ENCODE peak calls at places on chromosomes 4 and X, in ten cellular contexts. C is NCI-H1436; E is iPS DF 6.9; J is HEK293T; Q is mucosa of gallbladder; Y is stimulated activated CD4-positive, alpha-beta T cell treated with anti-CD3 and anti-CD28 coated beads, Interleukin-1b, Interleukin-23, amount 100 ng/mL, for 24 hours; O is hypothalamus; X is A673; B is GM23248; U is H7. D is an unnamed sample.

GRCh38 chr4:138200236-138200590 is 41.9 kb downstream of the SLC7A11 start:
- DNase-seq in E (no peak), C (no peak), U (no peak), Y (no peak), J (no peak), B (no peak), Q (no peak), O (no peak), X (no peak), D (no peak)

GRCh38 chrX:7067266-7067665 is 80.2 kb upstream of the STS start:
- DNase-seq in O (no peak), Q (no peak), U (no peak), X (no peak), Y (no peak), E (no peak), C (no peak), B (no peak), J (no peak), D (no peak)

GRCh38 chr4:160319221-160319867 is 1216.5 kb downstream of the RAPGEF2 start:
- DNase-seq in O (no peak), E (no peak), Q (no peak), J (peak), X (peak), B (no peak), Y (no peak), U (no peak), C (no peak), D (peak)

GRCh38 chrX:312621-313331 is 5.8 kb downstream of the GTPBP6 start:
- DNase-seq in B (no peak), U (no peak), Y (no peak), Q (no peak), J (no peak), X (no peak), E (no peak), C (no peak), O (no peak), D (no peak)

GRCh38 chr4:66372706-66373105 is 702.4 kb upstream of the EPHA5 start:
- DNase-seq in Y (no peak), X (no peak), U (no peak), C (no peak), Q (no peak), O (no peak), J (no peak), E (no peak), B (no peak), D (no peak)

GRCh38 chrX:23503835-23504539 is 163.3 kb upstream of the PRDX4 start:
- DNase-seq in E (no peak), O (no peak), Q (peak), J (no peak), Y (no peak), B (peak), U (peak), C (no peak), X (no peak), D (peak)

GRCh38 chrX:154804564-154804956 is 725 bp downstream of the MPP1 start:
- DNase-seq in X (no peak), U (no peak), Q (no peak), J (no peak), B (no peak), E (no peak), O (no peak), Y (no peak), C (no peak), D (no peak)

GRCh38 chr4:31383767-31384166 is 663.6 kb downstream of the PCDH7 start:
- DNase-seq in C (no peak), X (no peak), Q (no peak), U (no peak), J (no peak), B (no peak), E (no peak), O (no peak), Y (no peak), D (no peak)

GRCh38 chr4:30962949-30963348 is 242.8 kb downstream of the PCDH7 start:
- DNase-seq in C (no peak), E (no peak), O (no peak), X (peak), Q (peak), B (no peak), J (no peak), Y (no peak), U (no peak), D (no peak)

GRCh38 chr4:155322782-155323181 is 54.0 kb downstream of the MAP9 start:
- DNase-seq in E (no peak), X (no peak), J (no peak), C (no peak), Q (no peak), O (no peak), B (no peak), U (no peak), Y (no peak), D (no peak)

GRCh38 chr4:103718993-103719319 is 829 bp downstream of the TACR3 start:
- DNase-seq in C (no peak), O (no peak), Q (peak), B (no peak), X (no peak), E (no peak), J (no peak), U (peak), Y (no peak), D (peak)

GRCh38 chr4:143023519-143023918 is 161.2 kb upstream of the USP38 start:
- DNase-seq in C (no peak), Q (no peak), U (no peak), E (no peak), O (no peak), J (no peak), B (peak), Y (no peak), X (no peak), D (peak)

GRCh38 chrX:22889824-22890223 is 109.9 kb upstream of the DDX53 start:
- DNase-seq in Y (no peak), O (no peak), Q (no peak), U (no peak), C (no peak), B (no peak), X (peak), J (no peak), E (no peak), D (no peak)

GRCh38 chr4:2270341-2271165 is 8.6 kb upstream of the MXD4 start:
- DNase-seq in E (no peak), J (no peak), O (no peak), Y (no peak), X (no peak), C (no peak), B (no peak), Q (no peak), U (no peak), D (no peak)

GRCh38 chr4:40255722-40256281 is 59.0 kb downstream of the RHOH start:
- DNase-seq in U (no peak), C (no peak), E (no peak), J (no peak), O (no peak), X (peak), Q (no peak), Y (no peak), B (peak), D (peak)

GRCh38 chr4:127479031-127479622 is 153.6 kb upstream of the INTU start:
- DNase-seq in E (no peak), O (no peak), B (peak), C (no peak), U (peak), J (peak), X (peak), Y (no peak), Q (no peak), D (peak)

GRCh38 chrX:120753413-120754251 is 122.0 kb downstream of the CT47B1 start:
- DNase-seq in C (no peak), J (no peak), B (no peak), O (no peak), E (no peak), Y (no peak), U (no peak), X (no peak), Q (no peak), D (no peak)

GRCh38 chr4:5647351-5647750 is 61.0 kb downstream of the EVC2 start:
- DNase-seq in Q (no peak), O (no peak), E (no peak), U (no peak), B (no peak), J (no peak), C (no peak), Y (no peak), X (no peak), D (no peak)

D was measured in LHCN-M2.